ENCODE peak calls at places on chromosomes 1 and 21, in eight cellular contexts. B, N, V, M, H, E, J and Q are unnamed samples. For H3K27me3, the result is how much of the 10 kb centered on the place peaks cover.

GRCh38 chr1:156356262-156356874 is 12.6 kb upstream of the RHBG start:
- DNase-seq in B (no peak), N (no peak), V (no peak), M (no peak), H (no peak), E (no peak), J (no peak), Q (no peak)

GRCh38 chr21:17585875-17586450 is 26.7 kb downstream of the BTG3 start:
- DNase-seq in B (peak), N (no peak), V (peak), M (peak), H (peak), E (peak), J (peak), Q (peak)

GRCh38 chr1:147515046-147515869 is 26.0 kb upstream of the BCL9 start:
- DNase-seq in B (peak), N (no peak), V (peak), M (no peak), H (peak), E (no peak), J (no peak), Q (no peak)

GRCh38 chr1:209747580-209748262 is 8.1 kb upstream of the TRAF3IP3 start:
- DNase-seq in B (peak), N (peak), V (peak), M (no peak), H (peak), E (peak), J (peak), Q (peak)

GRCh38 chr1:232029297-232029696 is 402.7 kb downstream of the DISC1 start:
- DNase-seq in B (no peak), N (no peak), V (no peak), M (peak), H (no peak), E (no peak), J (no peak), Q (no peak)

GRCh38 chr1:243253927-243254232 is 1.2 kb downstream of the CEP170 start:
- DNase-seq in B (no peak), N (no peak), V (no peak), M (no peak), H (peak), E (no peak), J (no peak), Q (peak)

GRCh38 chr1:226608699-226609505 is 60.3 kb downstream of the STUM start:
- DNase-seq in B (peak), N (no peak), V (peak), M (peak), H (peak), E (peak), J (peak), Q (peak)

GRCh38 chr1:181033128-181033798 is 520 bp upstream of the MR1 start:
- DNase-seq in B (no peak), N (peak), V (peak), M (no peak), H (no peak), E (no peak), J (peak), Q (peak)

GRCh38 chr21:37181059-37181458 is 86.1 kb downstream of the VPS26C start:
- DNase-seq in B (no peak), N (no peak), V (no peak), M (no peak), H (no peak), E (no peak), J (no peak), Q (no peak)

GRCh38 chr1:223653015-223653414 is 12.5 kb downstream of the CAPN8 start:
- DNase-seq in B (peak), N (no peak), V (no peak), M (no peak), H (no peak), E (no peak), J (no peak), Q (no peak)

GRCh38 chr1:223649222-223649621 is 16.3 kb downstream of the CAPN8 start:
- DNase-seq in B (peak), N (no peak), V (no peak), M (no peak), H (no peak), E (no peak), J (no peak), Q (no peak)

GRCh38 chr1:223650465-223650864 is 15.0 kb downstream of the CAPN8 start:
- DNase-seq in B (no peak), N (no peak), V (no peak), M (no peak), H (no peak), E (no peak), J (no peak), Q (no peak)

GRCh38 chr1:223654083-223654482 is 11.4 kb downstream of the CAPN8 start:
- DNase-seq in B (no peak), N (no peak), V (no peak), M (no peak), H (peak), E (no peak), J (no peak), Q (no peak)

DNA sequence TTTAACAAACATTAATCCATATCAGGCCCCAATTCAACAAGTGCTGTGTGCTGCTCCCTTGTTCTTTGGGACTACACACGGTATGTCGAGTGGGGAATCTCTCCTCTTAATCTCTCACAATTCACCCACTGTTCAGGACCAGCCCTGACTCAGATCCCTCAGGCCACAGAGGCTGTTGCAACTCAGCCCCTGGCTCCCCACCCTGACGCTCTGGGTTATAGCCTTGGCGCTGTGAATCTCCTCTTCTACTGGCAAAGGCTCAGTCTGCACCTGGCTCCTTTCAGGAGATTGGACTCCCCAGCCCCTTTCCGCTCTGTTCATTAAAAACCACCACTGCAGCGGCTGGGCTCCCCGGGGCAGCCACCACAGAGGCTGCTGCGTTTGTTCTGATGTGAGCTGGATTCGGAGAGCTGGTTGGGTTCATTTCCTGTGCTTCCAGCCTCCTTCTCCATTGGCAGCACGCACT is 13.0 kb downstream of the CAPN8 start:
- DNase-seq in B (peak), N (no peak), V (no peak), M (peak), H (no peak), E (no peak), J (no peak), Q (no peak)
- TF ChIP-seq REST in B (no peak), N (no peak), V (no peak), M (no peak), H (no peak), E (no peak), J (no peak), Q (no peak)

DNA sequence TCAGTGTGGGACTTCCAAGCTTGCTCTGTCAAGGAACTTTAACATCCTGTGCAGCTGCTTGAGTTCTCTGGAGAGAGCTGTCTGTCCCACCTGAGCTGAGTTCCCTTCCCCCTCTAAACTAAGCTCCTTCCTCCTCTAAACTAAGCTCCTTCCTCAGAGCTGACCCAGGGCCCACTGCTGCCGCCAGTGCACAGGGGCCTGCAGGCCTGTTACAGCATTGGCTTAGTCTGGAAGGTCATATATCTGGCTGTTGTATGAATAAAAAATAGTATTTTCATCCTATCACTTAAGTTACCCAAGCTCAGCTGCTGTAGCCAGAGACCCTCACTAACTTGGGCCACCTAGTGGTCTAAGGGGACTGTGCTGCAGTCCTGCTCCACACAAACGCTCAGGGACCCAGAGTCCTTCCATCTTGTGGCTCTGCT is 71.1 kb upstream of the GCLM start:
- DNase-seq in B (peak), N (no peak), V (no peak), M (peak), H (peak), E (no peak), J (peak), Q (no peak)
- TF ChIP-seq CTCF in B (peak), N (peak), V (peak), M (peak), H (peak), E (peak), J (peak), Q (no peak)

GRCh38 chr1:18641005-18641941 is 10.6 kb downstream of the PAX7 start:
- DNase-seq in B (no peak), N (no peak), V (no peak), M (peak), H (no peak), E (no peak), J (no peak), Q (no peak)
- H3K27me3 ChIP-seq in B (half or more), N (under half), V (under half), M (half or more), H (under half), E (half or more), J (half or more), Q (half or more)

DNA sequence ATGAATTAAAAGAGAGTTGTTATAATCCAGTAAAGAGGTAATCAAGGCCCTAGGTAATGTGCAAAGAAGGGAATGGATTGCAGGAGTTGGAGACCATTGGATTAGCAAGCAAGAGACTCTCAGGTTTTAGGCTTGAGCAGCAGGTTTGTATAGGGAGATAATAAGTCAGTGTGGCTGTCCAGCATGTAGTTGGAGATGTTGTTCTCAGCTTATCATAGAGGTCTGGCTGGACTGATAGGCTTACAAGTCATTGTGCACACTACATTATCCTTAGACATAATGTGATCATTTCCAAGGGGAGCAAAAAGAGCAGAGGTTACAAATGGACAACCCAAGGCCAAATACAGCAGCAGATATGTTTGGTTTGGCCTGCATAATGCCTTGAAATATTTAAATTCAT is 45.9 kb upstream of the SAMD13 start:
- DNase-seq in B (no peak), N (no peak), V (no peak), M (no peak), H (no peak), E (no peak), J (peak), Q (no peak)
- TF ChIP-seq REST in B (no peak), N (no peak), V (no peak), M (no peak), H (no peak), E (no peak), J (peak), Q (no peak)

GRCh38 chr1:68180441-68181164 is 51.7 kb downstream of the WLS start:
- DNase-seq in B (no peak), N (no peak), V (no peak), M (no peak), H (no peak), E (no peak), J (no peak), Q (no peak)

GRCh38 chr1:68178821-68179490 is 53.4 kb downstream of the WLS start:
- DNase-seq in B (no peak), N (peak), V (no peak), M (no peak), H (no peak), E (peak), J (no peak), Q (no peak)

GRCh38 chr1:68185743-68186142 is 46.6 kb downstream of the WLS start:
- DNase-seq in B (no peak), N (no peak), V (no peak), M (no peak), H (no peak), E (no peak), J (no peak), Q (no peak)

GRCh38 chr1:68183895-68184294 is 48.4 kb downstream of the WLS start:
- DNase-seq in B (no peak), N (no peak), V (no peak), M (no peak), H (no peak), E (no peak), J (no peak), Q (no peak)

GRCh38 chr1:68181165-68181556 is 51.2 kb downstream of the WLS start:
- DNase-seq in B (no peak), N (no peak), V (no peak), M (no peak), H (no peak), E (no peak), J (no peak), Q (no peak)
- TF ChIP-seq CTCF in B (no peak), N (no peak), V (no peak), M (no peak), H (no peak), E (no peak), J (no peak), Q (no peak)

GRCh38 chr1:3206696-3207095 is 137.7 kb downstream of the PRDM16 start:
- DNase-seq in B (no peak), N (no peak), V (no peak), M (no peak), H (no peak), E (no peak), J (no peak), Q (no peak)

GRCh38 chr1:3204725-3205124 is 135.7 kb downstream of the PRDM16 start:
- DNase-seq in B (no peak), N (no peak), V (no peak), M (no peak), H (no peak), E (no peak), J (no peak), Q (no peak)

GRCh38 chr1:3209201-3209600 is 140.2 kb downstream of the PRDM16 start:
- DNase-seq in B (no peak), N (no peak), V (no peak), M (no peak), H (no peak), E (no peak), J (no peak), Q (no peak)

GRCh38 chr1:3207217-3207848 is 138.3 kb downstream of the PRDM16 start:
- DNase-seq in B (no peak), N (no peak), V (no peak), M (no peak), H (no peak), E (no peak), J (no peak), Q (no peak)

GRCh38 chr1:3205815-3206214 is 136.8 kb downstream of the PRDM16 start:
- DNase-seq in B (no peak), N (no peak), V (no peak), M (no peak), H (no peak), E (no peak), J (no peak), Q (no peak)
- H3K27me3 ChIP-seq in B (under half), N (under half), V (under half), M (under half), H (under half), E (under half), J (half or more), Q (under half)

GRCh38 chr1:106022312-106022902 is 1034.1 kb upstream of the PRMT6 start:
- DNase-seq in B (peak), N (no peak), V (no peak), M (no peak), H (no peak), E (no peak), J (no peak), Q (no peak)
- TF ChIP-seq REST in B (no peak), N (no peak), V (no peak), M (no peak), H (no peak), E (no peak), J (no peak), Q (no peak)